ENCODE peak calls at places on chromosomes 13 and 19, in seven cellular contexts. W, C, H, F, I, V and J are unnamed samples.

GRCh38 chr13:26695360-26695705 is 65.3 kb downstream of the GPR12 start:
- DNase-seq in I (peak), C (no peak), H (no peak), W (no peak), F (no peak), V (no peak), J (no peak)

GRCh38 chr19:16608290-16608704 is 19.7 kb downstream of the MED26 start:
- DNase-seq in W (no peak), C (no peak), V (peak), I (peak), F (peak), H (peak), J (no peak)

GRCh38 chr19:11421607-11422098 is 2.5 kb upstream of the RGL3 start:
- DNase-seq in V (no peak), C (no peak), I (no peak), H (peak), F (no peak), W (no peak), J (no peak)

GRCh38 chr13:60584976-60585375 is 188.0 kb downstream of the TDRD3 start:
- DNase-seq in I (no peak), H (peak), V (no peak), W (no peak), C (no peak), F (peak), J (no peak)

GRCh38 chr19:771332-771785 is 20.4 kb downstream of the MISP start:
- DNase-seq in H (peak), V (no peak), F (peak), W (no peak), I (peak), C (no peak), J (no peak)

GRCh38 chr19:42303101-42303464 is 659 bp upstream of the PAFAH1B3 start:
- DNase-seq in V (no peak), I (no peak), C (no peak), F (no peak), H (no peak), W (no peak), J (no peak)

GRCh38 chr19:29668746-29669609 is 3.7 kb downstream of the PLEKHF1 start:
- DNase-seq in W (no peak), V (no peak), F (no peak), H (no peak), C (peak), I (no peak), J (no peak)

GRCh38 chr19:51688665-51689571 is 4.2 kb upstream of the SPACA6 start:
- DNase-seq in V (peak), F (peak), W (peak), H (peak), I (peak), C (no peak), J (peak)

GRCh38 chr13:59633290-59633689 is 530.4 kb downstream of the DIAPH3 start:
- DNase-seq in V (no peak), I (no peak), H (peak), W (no peak), C (no peak), F (no peak), J (no peak)

GRCh38 chr13:106348032-106348431 is 187.4 kb downstream of the EFNB2 start:
- DNase-seq in C (no peak), H (peak), I (peak), F (peak), W (no peak), V (peak), J (no peak)

GRCh38 chr19:17953316-17953801 is 13.5 kb upstream of the KCNN1 start:
- DNase-seq in V (no peak), I (no peak), C (no peak), H (no peak), F (no peak), W (no peak), J (no peak)

GRCh38 chr19:45630463-45630862 is 8.7 kb downstream of the EML2 start:
- DNase-seq in W (peak), I (peak), C (no peak), F (peak), H (peak), V (peak), J (no peak)

GRCh38 chr19:3094638-3095374 is 644 bp downstream of the GNA11 start:
- DNase-seq in F (peak), H (peak), C (peak), V (no peak), I (peak), W (no peak), J (no peak)

GRCh38 chr13:40464349-40464748 is 202.1 kb downstream of the FOXO1 start:
- DNase-seq in I (no peak), H (no peak), F (no peak), W (no peak), C (no peak), V (no peak), J (no peak)

GRCh38 chr19:49799798-49800376 is 13.2 kb downstream of the FUZ start:
- DNase-seq in F (no peak), C (no peak), W (no peak), I (no peak), H (no peak), V (no peak), J (no peak)
- TF ChIP-seq CTCF in F (no peak), C (no peak), W (no peak), I (no peak), H (peak), V (no peak), J (no peak)

DNA sequence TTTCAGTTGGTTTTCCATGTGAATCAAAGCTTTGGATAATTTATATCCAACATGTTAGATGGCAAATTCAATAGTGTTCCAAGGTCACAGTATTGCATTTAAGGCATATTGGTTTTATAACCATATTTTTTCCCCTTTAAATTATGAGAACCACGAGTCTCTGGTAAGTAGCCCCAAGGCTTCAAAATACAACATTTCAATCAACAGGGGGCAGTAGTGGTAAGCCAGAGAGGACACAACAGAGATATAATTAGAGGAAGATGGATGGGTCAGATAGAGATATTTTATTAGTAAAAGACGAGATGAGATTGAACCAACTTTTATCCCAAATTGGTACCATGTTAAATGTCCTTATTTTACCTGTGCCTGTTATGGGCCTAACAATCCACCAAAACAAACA is 53.1 kb downstream of the KL start:
- DNase-seq in C (no peak), H (no peak), V (no peak), F (peak), I (no peak), W (no peak), J (no peak)
- TF ChIP-seq CTCF in C (no peak), H (peak), V (no peak), F (no peak), I (peak), W (peak), J (no peak)

DNA sequence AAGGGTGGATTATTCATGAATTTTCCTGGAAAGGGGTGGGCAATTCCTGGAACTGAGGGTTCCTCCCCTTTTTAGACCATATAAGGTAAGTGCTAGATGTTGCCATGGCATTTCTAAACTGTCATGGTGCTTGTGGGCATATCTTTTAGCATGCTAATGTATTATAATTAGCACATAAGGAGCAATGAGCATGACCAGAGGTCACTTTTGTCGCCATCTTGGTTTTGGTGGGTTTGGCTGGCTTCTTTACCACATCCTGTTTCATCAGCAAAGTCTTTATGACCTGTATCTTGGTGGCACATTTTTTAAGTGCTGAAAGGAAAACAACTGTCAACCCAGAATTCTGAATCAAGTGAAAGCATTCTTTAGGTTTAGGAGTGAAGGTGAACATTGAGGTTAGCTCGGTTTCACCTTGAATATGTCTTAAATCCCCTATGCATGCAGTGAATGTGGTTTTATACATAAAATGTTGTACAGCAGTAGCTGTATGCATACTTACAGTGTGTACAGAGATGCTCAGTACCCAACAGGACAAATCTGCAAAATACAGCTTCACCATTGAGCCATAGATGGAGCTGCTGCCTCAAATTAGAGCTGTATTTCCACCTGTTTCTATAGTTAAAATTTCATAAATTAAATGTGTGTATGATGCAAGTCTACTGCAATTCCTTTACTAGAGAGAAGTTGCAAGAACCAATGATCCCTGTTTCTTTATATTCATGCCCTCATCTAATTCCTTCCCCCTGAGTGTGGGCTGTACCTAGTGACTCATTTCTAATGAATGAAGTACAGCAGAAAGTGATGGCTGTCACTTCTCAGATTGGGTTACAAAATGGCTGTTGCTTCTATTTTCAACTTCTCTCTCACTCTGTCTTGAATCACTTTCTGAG is 25.3 kb upstream of the IGSF23 start:
- DNase-seq in I (peak), C (no peak), W (peak), F (peak), H (peak), V (peak), J (no peak)
- TF ChIP-seq CTCF in I (peak), C (no peak), W (peak), F (peak), H (peak), V (peak), J (no peak)

GRCh38 chr19:13959141-13959961 is 7.0 kb downstream of the DCAF15 start:
- DNase-seq in H (no peak), C (no peak), W (no peak), V (no peak), F (no peak), I (no peak), J (no peak)

GRCh38 chr19:13961826-13962737 is 9.8 kb downstream of the DCAF15 start:
- DNase-seq in H (peak), V (no peak), I (no peak), F (no peak), C (no peak), W (no peak), J (no peak)

GRCh38 chr19:13959962-13960862 is 7.9 kb downstream of the DCAF15 start:
- DNase-seq in W (peak), F (no peak), H (no peak), V (no peak), I (no peak), C (peak), J (no peak)

GRCh38 chr19:13962738-13963602 is 10.7 kb downstream of the DCAF15 start:
- DNase-seq in C (no peak), W (no peak), H (peak), I (no peak), F (no peak), V (no peak), J (no peak)

GRCh38 chr19:13960863-13961784 is 8.8 kb downstream of the DCAF15 start:
- DNase-seq in H (no peak), F (no peak), I (no peak), C (no peak), W (no peak), V (no peak), J (no peak)
- TF ChIP-seq CTCF in H (no peak), F (no peak), I (no peak), C (no peak), W (no peak), V (peak), J (no peak)

DNA sequence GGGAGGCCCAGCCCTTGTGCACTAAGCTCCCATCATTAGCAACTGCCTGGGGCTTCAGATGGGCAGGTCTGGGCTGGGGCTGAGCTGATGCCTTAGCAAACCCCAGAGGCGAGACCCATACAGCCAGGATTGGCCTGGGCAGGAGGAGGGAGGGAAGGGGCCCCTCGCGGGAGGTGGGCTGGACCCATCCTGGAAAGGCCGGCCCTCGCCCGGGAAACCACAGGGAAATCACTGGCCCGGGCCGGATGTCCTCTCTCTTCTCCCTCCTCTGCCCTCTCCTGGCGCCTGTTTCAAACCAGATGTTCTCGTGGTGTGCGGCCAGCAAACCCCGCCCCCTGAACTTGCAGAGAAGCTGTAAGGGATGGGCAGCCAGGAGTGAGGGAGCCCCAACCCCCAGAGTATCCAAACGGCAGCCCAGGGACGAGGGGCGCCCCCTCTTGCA is 43.1 kb downstream of the TMEM255B start:
- DNase-seq in W (peak), C (no peak), I (peak), V (peak), H (peak), F (peak), J (no peak)
- TF ChIP-seq CTCF in W (no peak), C (no peak), I (peak), V (peak), H (peak), F (no peak), J (no peak)